ENCODE peak calls at places on chromosomes 7 and 10, in six cellular contexts. C, E, M, T, K and O are unnamed samples. For H3K4me1, the result is how much of the 10 kb centered on the place peaks cover.

GRCh38 chr7:152050547-152050971 is 25.1 kb downstream of the GALNT11 start:
- DNase-seq in E (peak), C (no peak), K (no peak), T (no peak), M (no peak), O (no peak)

GRCh38 chr7:129804301-129805085 is 148.3 kb downstream of the UBE2H start:
- DNase-seq in M (no peak), E (no peak), K (no peak), C (peak), T (no peak), O (no peak)

GRCh38 chr7:40621592-40621998 is 486.8 kb downstream of the SUGCT start:
- DNase-seq in T (no peak), M (no peak), K (no peak), C (no peak), E (no peak), O (no peak)

GRCh38 chr7:69796421-69796820 is 198.1 kb downstream of the AUTS2 start:
- DNase-seq in T (no peak), K (no peak), E (no peak), C (no peak), M (no peak), O (no peak)

GRCh38 chr7:45652630-45653029 is 78.5 kb downstream of the ADCY1 start:
- DNase-seq in C (no peak), K (no peak), M (no peak), E (no peak), T (no peak), O (no peak)

GRCh38 chr10:48625013-48625412 is 20.1 kb upstream of the ARHGAP22 start:
- DNase-seq in K (no peak), E (no peak), T (no peak), C (no peak), M (no peak), O (no peak)

GRCh38 chr7:27104244-27105149 is 2.0 kb upstream of the HOXA2 start:
- DNase-seq in C (no peak), K (peak), E (no peak), M (no peak), T (no peak), O (no peak)

GRCh38 chr7:35908305-35909223 is 107.7 kb downstream of the SEPTIN7 start:
- DNase-seq in E (peak), C (no peak), M (no peak), K (no peak), T (no peak), O (no peak)

GRCh38 chr10:101611506-101611905 is 23.4 kb downstream of the DPCD start:
- DNase-seq in E (peak), T (no peak), M (no peak), C (no peak), K (no peak), O (no peak)

GRCh38 chr10:22054946-22055345 is 51.4 kb upstream of the DNAJC1 start:
- DNase-seq in C (no peak), K (no peak), M (no peak), E (peak), T (no peak), O (no peak)

GRCh38 chr7:55093674-55094073 is 74.9 kb downstream of the EGFR start:
- DNase-seq in M (no peak), T (no peak), C (no peak), E (no peak), K (no peak), O (no peak)

GRCh38 chr10:67665491-67665890 is 30.5 kb downstream of the CTNNA3 start:
- DNase-seq in T (peak), K (no peak), C (no peak), M (no peak), E (peak), O (peak)

GRCh38 chr7:7122033-7122478 is 60.3 kb upstream of the C1GALT1 start:
- DNase-seq in K (no peak), M (no peak), C (no peak), T (no peak), E (no peak), O (no peak)

GRCh38 chr7:113996405-113996804 is 77.6 kb upstream of the PPP1R3A start:
- DNase-seq in C (no peak), M (no peak), E (no peak), K (no peak), T (no peak), O (no peak)

GRCh38 chr10:17905491-17905890 is 46.2 kb upstream of the SLC39A12 start:
- DNase-seq in M (no peak), E (no peak), T (no peak), C (no peak), K (no peak), O (no peak)

GRCh38 chr7:134444198-134444960 is 14.5 kb downstream of the AKR1B1 start:
- DNase-seq in E (no peak), T (no peak), K (peak), M (no peak), C (no peak), O (no peak)

GRCh38 chr7:102310414-102310815 is 23.7 kb downstream of the SH2B2 start:
- DNase-seq in T (no peak), K (no peak), E (no peak), M (no peak), C (no peak), O (no peak)

GRCh38 chr10:12055722-12056121 is 13.0 kb upstream of the DHTKD1 start:
- DNase-seq in C (no peak), E (no peak), K (no peak), T (no peak), M (no peak), O (no peak)

GRCh38 chr10:184911-185310 is 49.7 kb downstream of the ZMYND11 start:
- DNase-seq in E (peak), K (no peak), C (no peak), M (no peak), T (no peak), O (no peak)

GRCh38 chr10:17199351-17199804 is 2.1 kb downstream of the TRDMT1 start:
- DNase-seq in K (no peak), T (no peak), C (no peak), M (no peak), E (peak), O (no peak)

GRCh38 chr7:102122026-102122425 is 164.6 kb upstream of the SH2B2 start:
- DNase-seq in E (peak), K (no peak), M (no peak), C (no peak), T (no peak), O (peak)

GRCh38 chr7:18068745-18069144 is 41.1 kb upstream of the PRPS1L1 start:
- DNase-seq in M (no peak), E (no peak), C (no peak), T (no peak), K (no peak), O (no peak)

GRCh38 chr7:71710442-71710841 is 578.5 kb downstream of the GALNT17 start:
- DNase-seq in C (no peak), K (no peak), M (no peak), E (no peak), T (no peak), O (no peak)

GRCh38 chr7:27242580-27243339 is at the start of gene EVX1:
- DNase-seq in T (no peak), C (no peak), K (no peak), E (no peak), M (peak), O (no peak)

DNA sequence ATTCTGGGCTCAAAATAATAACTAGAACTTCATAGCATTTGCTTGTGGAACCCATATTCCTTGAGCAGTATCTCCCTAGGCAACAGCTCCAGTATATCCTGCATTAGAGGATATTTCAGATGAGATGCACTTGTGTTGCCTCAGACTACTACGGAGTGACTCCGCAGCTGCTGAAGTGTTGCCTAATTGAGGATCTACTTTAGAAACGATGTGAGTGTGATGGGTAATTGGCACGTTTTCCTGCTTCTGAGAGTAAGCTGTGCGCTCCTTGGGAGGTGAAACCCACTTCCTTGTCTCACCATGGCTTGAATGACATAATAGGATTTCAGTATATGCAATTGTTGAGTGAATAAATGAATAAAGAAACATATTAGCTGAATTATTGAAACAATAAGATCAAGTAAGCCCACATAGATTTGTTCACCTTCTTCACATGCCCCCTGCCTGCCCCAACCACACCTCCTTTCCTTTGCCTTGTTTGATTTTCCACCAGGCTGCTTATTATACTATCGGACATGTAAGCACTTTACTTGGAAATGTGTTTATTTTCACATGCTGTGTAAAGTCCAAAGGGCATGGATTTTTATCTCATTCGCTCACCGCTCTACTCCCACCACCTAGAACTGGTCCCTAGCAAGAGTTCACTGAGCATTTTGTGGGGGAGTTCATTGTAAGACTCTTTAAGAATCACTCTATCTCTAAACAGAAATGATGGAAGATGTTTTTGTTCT is 303.8 kb downstream of the KCNMA1 start:
- DNase-seq in T (no peak), E (peak), M (no peak), K (no peak), C (no peak), O (no peak)
- H3K4me1 ChIP-seq in T (under half), E (under half), M (under half), K (under half), C (under half), O (under half)

GRCh38 chr7:24573554-24574338 is 494 bp downstream of the PALS2 start:
- DNase-seq in C (peak), K (peak), M (peak), E (peak), T (no peak), O (peak)
- H3K4me1 ChIP-seq in C (under half), K (under half), M (under half), E (under half), T (under half), O (under half)

GRCh38 chr7:47191316-47191715 is 390.6 kb downstream of the TNS3 start:
- DNase-seq in T (no peak), C (no peak), M (no peak), E (no peak), K (no peak), O (no peak)
- H3K4me1 ChIP-seq in T (under half), C (under half), M (under half), E (under half), K (under half), O (under half)

GRCh38 chr10:119541046-119541445 is 1.5 kb downstream of the RGS10 start:
- DNase-seq in C (no peak), M (no peak), E (peak), K (no peak), T (no peak), O (no peak)
- H3K4me1 ChIP-seq in C (under half), M (half or more), E (under half), K (under half), T (under half), O (under half)

DNA sequence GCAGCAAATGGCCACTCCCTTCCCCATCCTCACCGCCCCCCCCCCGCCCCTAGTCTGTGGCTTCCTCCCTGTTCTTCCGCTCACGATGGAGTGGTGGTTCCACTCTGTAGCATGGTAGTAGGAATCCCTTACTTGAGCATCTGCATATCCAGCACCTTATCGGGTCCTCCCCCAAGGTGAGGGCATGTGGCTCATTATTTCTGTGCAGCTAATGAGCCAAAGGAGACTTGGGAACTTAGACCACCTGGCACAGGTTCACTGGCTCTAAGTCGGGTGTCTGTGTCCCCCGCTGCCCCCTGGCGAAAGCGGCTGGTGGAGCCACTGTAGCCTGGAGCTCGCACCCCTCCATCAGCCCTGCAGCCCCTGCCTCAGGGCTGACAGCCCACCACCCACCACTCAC is 22.8 kb upstream of the GPR26 start:
- DNase-seq in C (no peak), E (no peak), M (no peak), K (peak), T (no peak), O (no peak)
- H3K4me1 ChIP-seq in C (under half), E (under half), M (under half), K (under half), T (under half), O (under half)

DNA sequence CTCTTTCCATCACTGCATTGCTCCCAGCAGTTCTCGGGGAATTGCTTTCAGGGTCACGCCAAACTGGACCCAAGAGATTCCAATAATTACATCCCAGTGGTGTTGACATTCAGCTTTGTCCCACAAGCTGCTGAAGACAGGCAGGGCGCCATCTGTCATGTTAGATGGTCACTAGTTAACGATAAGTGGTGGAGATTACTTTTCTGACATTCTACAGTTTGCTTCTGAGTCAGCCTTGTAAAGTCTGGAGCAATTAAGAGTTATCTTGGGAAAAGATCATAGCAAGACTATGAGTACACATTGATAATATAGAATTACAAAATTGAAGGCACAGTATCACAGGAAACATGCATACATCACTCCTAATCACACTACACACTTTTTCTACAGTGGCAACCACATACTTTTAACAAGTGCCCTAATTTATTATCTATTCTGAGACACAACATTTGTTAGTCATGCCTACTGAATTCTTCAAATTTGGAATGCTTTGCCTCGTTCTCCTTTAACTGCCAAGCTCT is 41.9 kb downstream of the SEMA3C start:
- DNase-seq in K (no peak), E (peak), M (no peak), C (no peak), T (peak), O (no peak)
- H3K4me1 ChIP-seq in K (under half), E (under half), M (under half), C (under half), T (under half), O (under half)

GRCh38 chr7:5423272-5423843 is at the start of gene TNRC18:
- DNase-seq in E (peak), C (peak), M (peak), K (no peak), T (no peak), O (peak)
- H3K4me1 ChIP-seq in E (under half), C (half or more), M (half or more), K (under half), T (under half), O (under half)

GRCh38 chr10:5892007-5892406 is 2.0 kb downstream of the FBH1 start:
- DNase-seq in T (no peak), C (peak), M (no peak), E (no peak), K (peak), O (no peak)
- H3K4me1 ChIP-seq in T (under half), C (under half), M (half or more), E (under half), K (under half), O (half or more)